ENCODE peak calls at places on chromosomes 1 and 21, in four cellular contexts. One of them, this sample, is unnamed. For H3K4me1, the result is how much of the 10 kb centered on the place peaks cover.

GRCh38 chr1:110440877-110441276 is 10.1 kb upstream of the PROK1 start:
- DNase-seq in esophagus squamous epithelium: no peak
- DNase-seq in fibroblast of lung: peak
- DNase-seq in SJSA1: no peak
- DNase-seq in this sample: no peak

GRCh38 chr1:89050649-89051033 is 14.4 kb downstream of the GBP1 start:
- DNase-seq in fibroblast of lung: no peak
- DNase-seq in esophagus squamous epithelium: no peak
- DNase-seq in SJSA1: no peak
- DNase-seq in this sample: no peak

GRCh38 chr1:17674707-17675505 is 80.2 kb upstream of the ACTL8 start:
- DNase-seq in esophagus squamous epithelium: no peak
- DNase-seq in fibroblast of lung: no peak
- DNase-seq in SJSA1: no peak
- DNase-seq in this sample: no peak

GRCh38 chr1:30748699-30749401 is 8.7 kb downstream of the LAPTM5 start:
- DNase-seq in fibroblast of lung: no peak
- DNase-seq in SJSA1: no peak
- DNase-seq in esophagus squamous epithelium: no peak
- DNase-seq in this sample: no peak

GRCh38 chr1:54120018-54120697 is 32.6 kb downstream of the CDCP2 start:
- DNase-seq in SJSA1: no peak
- DNase-seq in esophagus squamous epithelium: no peak
- DNase-seq in fibroblast of lung: no peak
- DNase-seq in this sample: no peak

GRCh38 chr1:63033211-63033610 is 249.3 kb downstream of the ATG4C start:
- DNase-seq in SJSA1: no peak
- DNase-seq in esophagus squamous epithelium: no peak
- DNase-seq in fibroblast of lung: no peak
- DNase-seq in this sample: no peak

GRCh38 chr1:42730002-42730401 is 10.0 kb downstream of the CLDN19 start:
- DNase-seq in fibroblast of lung: no peak
- DNase-seq in SJSA1: no peak
- DNase-seq in esophagus squamous epithelium: no peak
- DNase-seq in this sample: no peak

GRCh38 chr1:87435484-87435883 is 106.8 kb downstream of the LMO4 start:
- DNase-seq in esophagus squamous epithelium: no peak
- DNase-seq in SJSA1: no peak
- DNase-seq in fibroblast of lung: peak
- DNase-seq in this sample: peak

GRCh38 chr1:226870323-226871046 is at the start of gene PSEN2:
- DNase-seq in esophagus squamous epithelium: no peak
- DNase-seq in fibroblast of lung: peak
- DNase-seq in SJSA1: peak
- DNase-seq in this sample: no peak

GRCh38 chr1:3403388-3404179 is 50.9 kb upstream of the ARHGEF16 start:
- DNase-seq in esophagus squamous epithelium: no peak
- DNase-seq in SJSA1: no peak
- DNase-seq in fibroblast of lung: no peak
- DNase-seq in this sample: no peak

GRCh38 chr21:41886331-41886730 is 7.2 kb upstream of the PRDM15 start:
- DNase-seq in fibroblast of lung: no peak
- DNase-seq in SJSA1: no peak
- DNase-seq in esophagus squamous epithelium: no peak
- DNase-seq in this sample: no peak

GRCh38 chr21:33668180-33668579 is 25.9 kb downstream of the ITSN1 start:
- DNase-seq in fibroblast of lung: no peak
- DNase-seq in esophagus squamous epithelium: no peak
- DNase-seq in SJSA1: no peak
- DNase-seq in this sample: no peak

GRCh38 chr1:40476924-40477679 is at the start of gene ZFP69:
- DNase-seq in SJSA1: peak
- DNase-seq in esophagus squamous epithelium: peak
- DNase-seq in fibroblast of lung: peak
- DNase-seq in this sample: no peak

GRCh38 chr1:53754484-53755312 is 15.7 kb upstream of the GLIS1 start:
- DNase-seq in esophagus squamous epithelium: no peak
- DNase-seq in fibroblast of lung: peak
- DNase-seq in SJSA1: peak
- DNase-seq in this sample: no peak

GRCh38 chr1:246383791-246384190 is 123.3 kb downstream of the SMYD3 start:
- DNase-seq in esophagus squamous epithelium: no peak
- DNase-seq in fibroblast of lung: no peak
- DNase-seq in SJSA1: no peak
- DNase-seq in this sample: peak

GRCh38 chr1:40717960-40718359 is 26.5 kb downstream of the NFYC start:
- DNase-seq in fibroblast of lung: peak
- DNase-seq in esophagus squamous epithelium: no peak
- DNase-seq in SJSA1: no peak
- DNase-seq in this sample: no peak

DNA sequence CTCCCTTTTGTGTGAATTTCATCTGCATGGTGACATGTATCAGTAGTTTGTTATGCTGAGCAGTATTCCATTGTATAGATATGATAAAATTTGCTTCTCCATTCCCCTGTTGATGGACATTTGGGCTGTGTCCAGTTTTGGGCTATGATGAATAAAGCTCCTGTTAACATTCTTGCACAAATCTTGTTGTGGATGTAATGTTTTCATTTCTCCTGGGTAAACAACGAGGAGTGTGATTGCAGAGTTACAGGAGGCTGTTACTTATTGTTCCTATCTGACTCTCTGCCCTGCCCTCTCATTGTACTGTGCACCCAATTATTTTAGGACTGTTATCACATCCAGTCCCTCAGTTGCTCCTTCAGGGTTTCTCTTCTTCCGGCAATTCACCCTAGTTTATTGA is 24.2 kb downstream of the MAPKAPK2 start:
- DNase-seq in SJSA1: no peak
- DNase-seq in fibroblast of lung: no peak
- DNase-seq in esophagus squamous epithelium: no peak
- DNase-seq in this sample: no peak
- H3K4me1 ChIP-seq in SJSA1: half or more
- H3K4me1 ChIP-seq in fibroblast of lung: half or more
- H3K4me1 ChIP-seq in esophagus squamous epithelium: half or more
- H3K4me1 ChIP-seq in this sample: under half

DNA sequence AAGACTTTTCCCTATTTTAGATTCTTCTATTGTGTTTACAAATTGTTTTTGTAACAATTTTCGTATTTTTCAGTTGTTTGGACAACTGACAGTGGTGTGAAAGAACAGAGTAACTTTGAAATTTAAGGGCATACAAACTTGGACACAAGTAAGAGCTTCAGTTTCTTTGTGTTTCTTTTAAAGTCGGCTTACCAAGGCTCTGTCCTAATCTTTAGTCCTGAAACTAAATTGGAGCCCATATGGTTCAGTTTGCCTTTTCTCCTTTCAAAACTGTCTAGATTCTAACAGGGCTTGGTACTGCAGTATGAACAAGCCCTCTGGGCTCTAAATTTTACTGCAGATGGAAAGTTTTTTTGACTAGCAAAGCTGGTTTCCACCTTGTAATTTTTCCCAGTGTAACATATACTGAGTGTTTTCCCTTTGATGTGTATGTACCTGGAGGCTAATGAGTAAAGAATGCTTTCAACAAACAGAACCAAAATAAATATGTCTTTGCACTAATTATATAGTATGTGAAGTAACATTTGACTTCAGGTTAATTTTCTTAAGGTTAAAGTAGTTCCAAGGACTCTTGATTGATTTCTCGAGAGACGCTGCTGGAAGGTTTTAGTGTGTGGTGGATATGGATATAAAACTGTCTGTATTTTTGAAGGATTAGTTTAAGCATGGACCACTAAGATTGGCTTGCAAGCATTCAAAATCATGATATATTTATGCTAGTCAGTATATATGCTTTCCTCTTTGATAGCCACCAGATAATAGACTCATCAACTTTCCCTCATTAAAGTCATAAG is 4.1 kb downstream of the SNX27 start:
- DNase-seq in fibroblast of lung: no peak
- DNase-seq in esophagus squamous epithelium: no peak
- DNase-seq in SJSA1: no peak
- DNase-seq in this sample: no peak
- H3K4me1 ChIP-seq in fibroblast of lung: under half
- H3K4me1 ChIP-seq in esophagus squamous epithelium: half or more
- H3K4me1 ChIP-seq in SJSA1: under half
- H3K4me1 ChIP-seq in this sample: under half

DNA sequence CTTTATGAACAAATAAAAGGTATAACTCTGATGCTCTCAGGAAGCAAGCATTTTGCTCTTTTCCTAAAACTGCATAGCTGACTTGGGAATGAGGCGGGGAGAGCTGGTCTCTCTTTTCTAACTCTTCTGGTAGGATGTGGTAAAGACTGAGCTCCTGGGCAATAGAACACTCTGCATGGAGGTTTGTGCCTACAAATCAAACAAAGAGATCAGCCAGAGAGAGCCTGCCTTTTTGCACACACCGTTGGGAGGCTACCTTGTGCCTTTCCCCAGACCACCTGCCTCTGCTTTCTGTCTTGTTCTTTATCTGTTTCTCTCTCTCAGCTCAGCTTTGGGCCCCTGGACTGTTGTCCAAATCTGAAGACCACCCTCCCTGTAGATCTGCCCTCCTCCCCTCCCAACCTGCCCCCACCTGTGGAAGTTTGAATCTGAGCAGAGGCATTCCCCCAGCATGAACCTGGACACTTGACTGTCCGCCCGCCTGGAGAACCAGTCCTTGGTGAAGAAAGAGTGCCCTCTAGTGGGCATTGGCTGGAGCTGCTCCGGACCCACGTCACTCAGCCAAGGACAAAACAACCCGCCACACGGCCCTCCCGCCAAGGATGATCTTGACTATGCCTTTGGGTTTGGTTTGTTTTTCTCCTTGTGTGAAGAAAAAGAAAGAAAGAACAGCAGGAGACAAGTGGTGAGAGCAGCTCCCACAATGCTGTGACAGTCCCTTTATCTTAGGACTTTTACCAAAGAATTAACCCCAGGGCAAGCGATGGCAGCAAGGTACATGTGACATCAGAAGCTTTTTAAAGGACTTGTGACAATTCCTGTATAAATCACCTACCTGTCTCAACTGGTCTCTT is 228.2 kb downstream of the PBX1 start:
- DNase-seq in fibroblast of lung: peak
- DNase-seq in SJSA1: peak
- DNase-seq in esophagus squamous epithelium: no peak
- DNase-seq in this sample: no peak
- H3K4me1 ChIP-seq in fibroblast of lung: under half
- H3K4me1 ChIP-seq in SJSA1: under half
- H3K4me1 ChIP-seq in esophagus squamous epithelium: half or more
- H3K4me1 ChIP-seq in this sample: under half

DNA sequence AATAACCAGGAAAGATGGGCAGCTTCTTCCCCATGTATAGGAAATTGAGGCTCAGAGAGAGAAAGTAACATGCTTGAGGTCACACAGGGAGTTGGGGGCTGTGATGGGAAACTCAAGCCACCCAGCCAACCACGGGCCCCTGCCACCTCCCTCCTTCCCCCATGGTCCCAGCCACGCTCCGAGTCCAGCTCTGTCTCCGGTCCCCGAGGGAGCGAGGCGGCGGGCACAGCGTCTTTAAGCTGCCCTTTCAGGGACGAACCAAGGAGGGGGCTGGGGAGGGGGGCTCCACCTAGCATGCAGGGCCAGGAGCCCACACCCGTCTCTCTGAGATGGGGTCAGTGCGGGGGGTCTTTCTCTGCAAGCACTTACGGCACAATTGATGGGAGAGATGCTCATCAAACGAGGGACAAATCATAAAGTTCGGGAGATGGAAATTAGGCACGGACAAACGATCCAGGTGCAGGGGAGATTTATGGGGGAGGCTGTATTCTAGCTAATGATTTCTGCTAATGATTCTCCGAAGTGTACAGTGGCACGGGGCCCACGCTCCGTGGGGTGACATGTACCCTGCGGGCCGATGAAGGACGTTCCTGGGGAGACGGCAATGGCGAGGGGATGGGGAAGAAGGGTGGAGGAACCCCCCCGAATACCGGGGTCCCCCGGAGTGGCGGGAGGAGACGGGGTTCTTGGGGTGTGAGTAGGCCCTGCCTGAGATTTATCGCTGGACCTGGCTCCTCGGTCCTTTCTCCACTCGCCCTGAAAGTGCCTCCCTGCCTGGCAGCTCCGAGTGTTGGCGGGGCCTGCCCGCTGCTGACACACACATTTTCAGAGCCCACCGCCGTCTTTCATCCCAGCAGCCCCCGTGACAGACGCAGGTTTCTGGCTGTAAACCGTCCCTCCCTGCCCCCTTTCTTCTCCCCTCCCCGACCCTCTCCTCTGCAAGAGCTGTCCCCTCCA is 31.2 kb upstream of the CASZ1 start:
- DNase-seq in esophagus squamous epithelium: no peak
- DNase-seq in SJSA1: no peak
- DNase-seq in fibroblast of lung: no peak
- DNase-seq in this sample: no peak
- H3K4me1 ChIP-seq in esophagus squamous epithelium: half or more
- H3K4me1 ChIP-seq in SJSA1: under half
- H3K4me1 ChIP-seq in fibroblast of lung: under half
- H3K4me1 ChIP-seq in this sample: under half

GRCh38 chr1:200891774-200892157 is 2.9 kb upstream of the INAVA start:
- DNase-seq in fibroblast of lung: no peak
- DNase-seq in SJSA1: no peak
- DNase-seq in esophagus squamous epithelium: no peak
- DNase-seq in this sample: no peak
- H3K4me1 ChIP-seq in fibroblast of lung: under half
- H3K4me1 ChIP-seq in SJSA1: under half
- H3K4me1 ChIP-seq in esophagus squamous epithelium: half or more
- H3K4me1 ChIP-seq in this sample: under half

GRCh38 chr1:9071554-9072235 is 2.3 kb upstream of the SLC2A5 start:
- DNase-seq in fibroblast of lung: no peak
- DNase-seq in SJSA1: no peak
- DNase-seq in esophagus squamous epithelium: no peak
- DNase-seq in this sample: no peak
- H3K4me1 ChIP-seq in fibroblast of lung: under half
- H3K4me1 ChIP-seq in SJSA1: under half
- H3K4me1 ChIP-seq in esophagus squamous epithelium: half or more
- H3K4me1 ChIP-seq in this sample: under half

GRCh38 chr1:100628631-100629081 is 90.7 kb downstream of the GPR88 start:
- DNase-seq in esophagus squamous epithelium: no peak
- DNase-seq in SJSA1: no peak
- DNase-seq in fibroblast of lung: no peak
- DNase-seq in this sample: no peak
- H3K4me1 ChIP-seq in esophagus squamous epithelium: under half
- H3K4me1 ChIP-seq in SJSA1: under half
- H3K4me1 ChIP-seq in fibroblast of lung: under half
- H3K4me1 ChIP-seq in this sample: under half

DNA sequence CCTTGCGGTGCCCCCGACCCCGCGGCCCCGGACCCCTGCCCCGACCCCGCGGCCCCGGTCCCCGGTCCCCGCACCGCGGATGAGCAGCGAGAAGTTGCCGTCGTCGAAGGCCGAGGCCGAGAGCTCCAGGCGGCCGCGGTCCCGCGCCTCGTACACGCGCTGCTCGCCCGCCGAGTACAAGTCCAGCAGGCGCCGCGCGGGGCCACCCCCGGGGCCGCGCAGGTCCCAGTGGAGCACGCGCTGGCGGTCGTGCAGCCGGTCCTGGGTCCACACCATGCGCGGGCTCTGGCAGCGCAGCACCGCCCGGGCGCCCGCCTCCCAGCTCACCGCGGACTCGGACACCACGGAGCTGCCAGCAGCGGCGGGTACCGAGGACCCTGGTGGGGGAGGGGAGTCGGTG is 3.0 kb downstream of the MXRA8 start:
- DNase-seq in esophagus squamous epithelium: no peak
- DNase-seq in SJSA1: no peak
- DNase-seq in fibroblast of lung: peak
- DNase-seq in this sample: no peak
- H3K4me1 ChIP-seq in esophagus squamous epithelium: half or more
- H3K4me1 ChIP-seq in SJSA1: under half
- H3K4me1 ChIP-seq in fibroblast of lung: under half
- H3K4me1 ChIP-seq in this sample: under half